ENCODE peak calls at places on chromosomes 7 and 10, in seven cellular contexts. T, K, I, D, Z, J and Q are unnamed samples.

GRCh38 chr10:51707821-51708424 is 8.5 kb upstream of the CSTF2T start:
- DNase-seq in D (no peak), J (no peak), Z (no peak), T (no peak), I (no peak), K (no peak), Q (no peak)

GRCh38 chr7:124171068-124171467 is 138.2 kb upstream of the TMEM229A start:
- DNase-seq in D (no peak), K (no peak), Z (no peak), T (no peak), I (peak), J (no peak), Q (no peak)

GRCh38 chr10:93346712-93347111 is 135.4 kb downstream of the MYOF start:
- DNase-seq in K (peak), Z (peak), T (no peak), J (no peak), I (no peak), D (no peak), Q (no peak)

GRCh38 chr10:71408436-71409225 is 11.9 kb downstream of the CDH23 start:
- DNase-seq in Z (no peak), K (no peak), T (no peak), J (no peak), I (no peak), D (no peak), Q (no peak)

GRCh38 chr7:71735961-71736556 is 604.1 kb downstream of the GALNT17 start:
- DNase-seq in J (peak), Z (no peak), K (peak), D (peak), T (peak), I (peak), Q (no peak)

GRCh38 chr10:86914734-86915133 is 42.7 kb downstream of the MMRN2 start:
- DNase-seq in K (no peak), T (no peak), D (no peak), J (no peak), Z (no peak), I (no peak), Q (no peak)

GRCh38 chr10:79137826-79138225 is 69.1 kb downstream of the ZMIZ1 start:
- DNase-seq in Z (no peak), T (peak), I (no peak), D (no peak), K (peak), J (peak), Q (peak)

GRCh38 chr10:103692421-103693069 is 162.8 kb downstream of the SH3PXD2A start:
- DNase-seq in I (no peak), T (no peak), J (no peak), Z (no peak), D (no peak), K (no peak), Q (peak)

GRCh38 chr7:92831716-92832622 is 4.4 kb downstream of the CDK6 start:
- DNase-seq in D (no peak), I (peak), J (no peak), K (peak), Z (no peak), T (peak), Q (no peak)

GRCh38 chr10:66591865-66592264 is 334.0 kb upstream of the LRRTM3 start:
- DNase-seq in K (peak), T (no peak), Z (no peak), D (no peak), J (no peak), I (no peak), Q (no peak)

GRCh38 chr10:116120688-116121087 is 152.3 kb downstream of the GFRA1 start:
- DNase-seq in J (no peak), D (no peak), I (no peak), T (no peak), Z (peak), K (no peak), Q (no peak)